ENCODE peak calls at places on chromosome 6, in four cellular contexts. Z is MM.1S; N is NB4; G is CD8-positive, alpha-beta memory T cell. O is an unnamed sample.

GRCh38 chr6:1381397-1382330 is 7.7 kb upstream of the FOXF2 start:
- DNase-seq in G (no peak), Z (peak), N (peak), O (peak)

GRCh38 chr6:37934276-37934675 is 114.7 kb downstream of the ZFAND3 start:
- DNase-seq in N (no peak), Z (no peak), G (no peak), O (no peak)

GRCh38 chr6:157789861-157790260 is 33.2 kb upstream of the SNX9 start:
- DNase-seq in Z (no peak), G (no peak), N (peak), O (no peak)

GRCh38 chr6:139014945-139015344 is 13.6 kb upstream of the ABRACL start:
- DNase-seq in N (no peak), G (no peak), Z (no peak), O (no peak)

GRCh38 chr6:20847904-20848303 is 313.6 kb downstream of the CDKAL1 start:
- DNase-seq in N (no peak), Z (no peak), G (no peak), O (no peak)

GRCh38 chr6:131161987-131162386 is 26.7 kb downstream of the AKAP7 start:
- DNase-seq in G (no peak), N (no peak), Z (no peak), O (no peak)

GRCh38 chr6:121965739-121966138 is 433.7 kb upstream of the HSF2 start:
- DNase-seq in N (no peak), G (no peak), Z (no peak), O (no peak)

GRCh38 chr6:31543639-31544038 is 1.8 kb upstream of the DDX39B start:
- DNase-seq in G (no peak), Z (no peak), N (no peak), O (no peak)

GRCh38 chr6:84546427-84546914 is 217.9 kb downstream of the TBX18 start:
- DNase-seq in N (peak), G (no peak), Z (no peak), O (no peak)

GRCh38 chr6:122180132-122180531 is 219.3 kb upstream of the HSF2 start:
- DNase-seq in N (no peak), G (no peak), Z (no peak), O (no peak)

GRCh38 chr6:15682965-15683822 is 20.4 kb upstream of the DTNBP1 start:
- DNase-seq in N (peak), Z (no peak), G (no peak), O (no peak)

GRCh38 chr6:32213649-32214048 is 10.2 kb downstream of the NOTCH4 start:
- DNase-seq in N (no peak), G (no peak), Z (no peak), O (no peak)

GRCh38 chr6:152378154-152378553 is 259.0 kb downstream of the SYNE1 start:
- DNase-seq in Z (no peak), G (no peak), N (no peak), O (no peak)

GRCh38 chr6:41430875-41431274 is 95.5 kb downstream of the NCR2 start:
- DNase-seq in N (peak), Z (no peak), G (no peak), O (no peak)

GRCh38 chr6:149901444-149902140 is 3.7 kb upstream of the RAET1E start:
- DNase-seq in G (no peak), Z (no peak), N (no peak), O (no peak)

GRCh38 chr6:21987501-21987957 is 309.3 kb downstream of the PRL start:
- DNase-seq in G (no peak), Z (no peak), N (peak), O (no peak)

GRCh38 chr6:53727748-53728147 is 62.2 kb upstream of the KLHL31 start:
- DNase-seq in G (no peak), Z (no peak), N (no peak), O (no peak)

GRCh38 chr6:108117427-108118358 is 43.2 kb upstream of the OSTM1 start:
- DNase-seq in G (peak), N (peak), Z (peak), O (no peak)

GRCh38 chr6:114432380-114432779 is 89.6 kb upstream of the HS3ST5 start:
- DNase-seq in Z (no peak), N (peak), G (no peak), O (no peak)

DNA sequence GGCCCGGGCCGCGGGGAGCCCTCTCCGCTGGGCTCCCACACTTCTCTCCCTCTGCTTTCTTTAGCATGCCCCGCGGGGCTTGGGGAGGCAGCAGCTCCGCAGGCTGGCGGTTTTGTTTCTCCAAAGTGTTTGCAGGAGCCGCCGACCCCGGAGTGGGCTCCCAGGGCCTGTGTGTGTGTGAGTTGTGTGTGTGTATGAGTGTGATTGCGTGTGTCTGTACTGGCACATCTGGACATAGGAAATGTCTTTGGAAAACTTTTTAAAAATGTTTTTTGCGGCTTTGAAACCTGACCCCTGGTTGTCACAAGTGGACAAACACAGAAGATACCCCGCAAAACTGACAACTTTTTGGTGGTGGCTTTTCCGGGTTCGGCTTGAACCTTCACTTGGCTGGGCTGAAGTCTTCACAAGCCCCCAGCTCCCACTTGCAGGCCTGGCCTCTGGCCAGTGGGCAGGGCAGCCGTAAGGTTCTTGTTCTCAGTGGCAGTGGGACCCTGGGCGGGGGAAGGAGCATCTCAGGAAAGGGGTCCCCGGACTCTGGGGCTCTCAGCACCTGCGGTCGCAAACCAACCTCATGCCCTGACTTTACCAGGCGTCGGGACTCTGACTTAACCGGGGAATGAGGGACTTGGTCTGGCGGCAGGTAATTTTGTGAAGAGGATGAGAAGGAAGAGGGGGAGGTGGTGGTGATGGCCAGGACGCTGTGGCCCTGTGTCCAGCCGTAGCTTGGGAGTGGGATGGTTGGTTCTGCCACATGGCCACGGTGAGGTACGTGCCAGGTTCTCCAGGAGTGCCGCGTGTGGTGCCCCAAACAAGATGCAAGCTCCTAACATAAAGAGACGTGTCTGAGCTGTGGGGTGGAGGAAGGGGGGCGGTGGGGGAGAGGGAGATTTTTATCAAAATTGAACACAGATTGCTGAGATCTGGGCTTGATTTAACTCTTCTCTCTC is 600 bp downstream of the DAAM2 start:
- DNase-seq in N (no peak), Z (no peak), G (no peak), O (no peak)
- H3K4me3 ChIP-seq in N (no peak), Z (no peak), G (no peak), O (no peak)

DNA sequence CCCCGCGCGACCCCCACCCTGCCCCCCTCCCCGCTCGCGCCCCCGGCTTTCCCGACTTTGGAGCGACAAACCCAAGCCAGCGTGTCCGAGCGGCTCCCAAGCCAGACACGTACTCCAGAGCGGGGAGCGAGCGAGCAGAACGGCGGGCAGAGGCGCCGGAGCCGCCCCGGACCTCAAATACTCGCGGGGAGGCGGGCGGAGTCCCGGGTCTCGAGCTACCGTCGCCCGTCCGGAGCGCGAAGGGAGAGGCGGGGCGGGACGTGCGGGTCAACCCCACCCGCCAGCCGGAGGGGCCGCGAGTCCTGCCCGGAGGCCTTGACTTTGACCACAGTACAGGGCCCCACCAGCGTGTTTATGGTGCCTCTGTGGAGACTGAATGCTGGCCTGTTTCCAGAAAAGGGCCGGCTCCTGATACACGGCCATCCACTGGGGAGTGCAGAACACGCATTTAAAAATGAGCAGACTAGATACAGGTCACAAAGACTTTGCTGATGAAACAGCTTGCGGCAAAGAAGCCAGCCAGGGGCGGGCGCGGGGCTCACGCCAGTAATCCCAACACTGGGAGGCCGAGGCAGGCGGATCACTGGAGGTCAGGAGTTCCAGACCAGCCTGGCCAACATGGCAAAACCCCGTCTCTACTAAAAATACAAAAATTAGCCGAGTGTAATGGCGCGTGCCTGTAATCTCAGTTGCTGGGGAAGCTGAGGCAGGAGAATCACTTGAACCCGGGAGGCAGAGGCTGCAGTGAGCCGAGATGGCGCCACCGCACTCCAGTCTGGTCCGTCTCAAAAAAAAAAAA is at the start of gene SERPINB6:
- DNase-seq in Z (peak), N (no peak), G (peak), O (peak)
- H3K4me3 ChIP-seq in Z (peak), N (no peak), G (peak), O (peak)

GRCh38 chr6:135084916-135085269 is 30.3 kb upstream of the HBS1L start:
- DNase-seq in G (no peak), Z (no peak), N (no peak), O (no peak)

GRCh38 chr6:135083992-135084915 is 29.6 kb upstream of the HBS1L start:
- DNase-seq in N (no peak), G (no peak), Z (no peak), O (no peak)

GRCh38 chr6:135086414-135086764 is 31.8 kb upstream of the HBS1L start:
- DNase-seq in G (no peak), N (no peak), Z (no peak), O (no peak)

GRCh38 chr6:135087403-135087802 is 32.8 kb upstream of the HBS1L start:
- DNase-seq in N (peak), G (no peak), Z (no peak), O (no peak)

DNA sequence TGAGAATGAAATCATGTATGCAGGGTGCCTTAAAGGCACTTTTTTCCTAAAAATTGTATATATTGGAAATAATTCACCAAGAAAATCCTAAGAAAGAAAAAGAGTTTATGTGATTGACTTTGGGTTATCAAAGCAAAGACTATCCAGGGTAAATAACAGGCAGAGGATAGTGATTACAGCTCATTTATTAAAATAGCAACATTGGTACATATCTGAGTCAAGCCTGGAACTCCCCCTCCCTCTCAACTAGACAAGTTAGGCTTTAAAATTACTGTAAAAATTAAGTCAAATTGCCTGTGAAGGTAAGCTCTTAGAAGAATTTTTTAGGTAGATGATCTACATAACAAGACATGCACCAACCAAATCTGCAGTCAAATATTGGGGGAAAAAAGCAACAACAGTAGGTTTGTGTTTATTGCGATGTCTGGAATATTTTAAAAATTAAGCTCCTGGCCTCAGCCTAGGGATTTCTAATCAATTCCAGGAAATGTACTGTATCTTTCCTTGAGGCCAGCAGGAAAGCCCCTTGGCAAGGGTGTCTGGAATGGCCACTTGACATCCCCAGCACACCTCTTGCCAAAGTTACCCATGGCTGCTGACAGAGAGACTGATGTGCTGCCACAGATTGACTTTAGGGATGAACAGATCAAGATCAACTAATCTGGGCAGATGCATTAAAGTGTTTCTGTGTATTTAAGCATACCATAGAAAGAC is 31.2 kb upstream of the HBS1L start:
- DNase-seq in G (no peak), N (no peak), Z (no peak), O (no peak)
- H3K4me3 ChIP-seq in G (peak), N (no peak), Z (peak), O (peak)

GRCh38 chr6:98844244-98845161 is 10.1 kb downstream of the POU3F2 start:
- DNase-seq in N (no peak), G (no peak), Z (no peak), O (no peak)
- H3K4me3 ChIP-seq in N (no peak), G (no peak), Z (peak), O (no peak)

GRCh38 chr6:48110436-48111142 is 408 bp downstream of the PTCHD4 start:
- DNase-seq in G (no peak), N (no peak), Z (no peak), O (no peak)

GRCh38 chr6:48113130-48113529 is 2.1 kb upstream of the PTCHD4 start:
- DNase-seq in N (no peak), G (no peak), Z (no peak), O (no peak)

GRCh38 chr6:48111143-48111506 is at the start of gene PTCHD4:
- DNase-seq in Z (no peak), N (no peak), G (no peak), O (no peak)

GRCh38 chr6:48109902-48110301 is 1.1 kb downstream of the PTCHD4 start:
- DNase-seq in G (no peak), N (no peak), Z (no peak), O (no peak)

DNA sequence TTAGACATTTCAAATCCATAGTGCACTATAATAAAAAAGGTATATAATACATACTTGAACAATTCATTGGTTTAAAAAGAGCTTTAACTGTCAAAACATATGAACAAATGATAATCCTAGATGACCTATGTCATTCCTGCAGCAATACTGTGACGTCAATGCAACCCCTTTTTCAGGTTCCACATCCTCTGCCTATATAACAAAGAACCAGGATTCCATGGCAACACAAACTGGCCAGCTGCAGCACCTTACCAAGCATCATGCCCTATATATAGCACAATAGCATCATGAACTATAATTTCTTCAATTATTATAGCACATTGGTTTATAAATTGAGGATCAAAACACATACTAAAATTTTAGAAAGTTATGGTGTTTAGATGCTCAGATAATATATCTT is 578 bp upstream of the PTCHD4 start:
- DNase-seq in Z (no peak), G (no peak), N (no peak), O (no peak)
- H3K4me3 ChIP-seq in Z (no peak), G (no peak), N (no peak), O (no peak)

GRCh38 chr6:44057931-44058616 is 69.2 kb downstream of the MRPL14 start:
- DNase-seq in G (no peak), N (no peak), Z (no peak), O (no peak)
- H3K4me3 ChIP-seq in G (no peak), N (no peak), Z (no peak), O (no peak)

GRCh38 chr6:25916330-25916729 is 14.2 kb downstream of the SLC17A2 start:
- DNase-seq in Z (no peak), N (no peak), G (no peak), O (no peak)

GRCh38 chr6:25916789-25917490 is 13.6 kb downstream of the SLC17A2 start:
- DNase-seq in G (no peak), N (no peak), Z (no peak), O (no peak)

GRCh38 chr6:25911359-25911758 is 19.1 kb downstream of the SLC17A2 start:
- DNase-seq in Z (no peak), G (no peak), N (no peak), O (no peak)

GRCh38 chr6:25918083-25918683 is 12.3 kb downstream of the SLC17A2 start:
- DNase-seq in N (no peak), Z (no peak), G (no peak), O (no peak)

GRCh38 chr6:25913741-25914140 is 16.8 kb downstream of the SLC17A2 start:
- DNase-seq in Z (no peak), N (no peak), G (no peak), O (no peak)
- H3K4me3 ChIP-seq in Z (no peak), N (no peak), G (no peak), O (no peak)

O was measured in CD8-positive, alpha-beta T cell.